ENCODE peak calls at places on chromosomes 3 and 15, in seven cellular contexts. One of them, this sample, is unnamed.

GRCh38 chr15:69215636-69216035 is 55.2 kb downstream of the GLCE start:
- DNase-seq in H54: no peak
- DNase-seq in erythroblast: no peak
- DNase-seq in ovary: no peak
- DNase-seq in esophagus muscularis mucosa: no peak
- DNase-seq in heart left ventricle: no peak
- DNase-seq in A549: no peak
- DNase-seq in this sample: no peak

GRCh38 chr15:79028411-79028964 is 62.1 kb downstream of the RASGRF1 start:
- DNase-seq in H54: peak
- DNase-seq in erythroblast: peak
- DNase-seq in ovary: no peak
- DNase-seq in esophagus muscularis mucosa: no peak
- DNase-seq in heart left ventricle: no peak
- DNase-seq in A549: peak
- DNase-seq in this sample: no peak

GRCh38 chr3:183779896-183780450 is 45.4 kb downstream of the MAP6D1 start:
- DNase-seq in H54: no peak
- DNase-seq in erythroblast: no peak
- DNase-seq in ovary: no peak
- DNase-seq in esophagus muscularis mucosa: no peak
- DNase-seq in heart left ventricle: no peak
- DNase-seq in A549: no peak
- DNase-seq in this sample: no peak

GRCh38 chr15:59346951-59347350 is 25.7 kb downstream of the MYO1E start:
- DNase-seq in H54: no peak
- DNase-seq in erythroblast: no peak
- DNase-seq in ovary: no peak
- DNase-seq in esophagus muscularis mucosa: no peak
- DNase-seq in heart left ventricle: no peak
- DNase-seq in A549: no peak
- DNase-seq in this sample: no peak

GRCh38 chr3:190692256-190692655 is 170.2 kb downstream of the GMNC start:
- DNase-seq in H54: no peak
- DNase-seq in erythroblast: no peak
- DNase-seq in ovary: no peak
- DNase-seq in esophagus muscularis mucosa: no peak
- DNase-seq in heart left ventricle: no peak
- DNase-seq in A549: no peak
- DNase-seq in this sample: no peak

GRCh38 chr15:20355256-20355868 is 186.2 kb downstream of the GOLGA6L6 start:
- DNase-seq in H54: no peak
- DNase-seq in erythroblast: no peak
- DNase-seq in ovary: no peak
- DNase-seq in esophagus muscularis mucosa: no peak
- DNase-seq in heart left ventricle: no peak
- DNase-seq in A549: no peak
- DNase-seq in this sample: no peak

GRCh38 chr3:197713477-197713822 is 23.3 kb downstream of the RUBCN start:
- DNase-seq in H54: no peak
- DNase-seq in erythroblast: no peak
- DNase-seq in ovary: no peak
- DNase-seq in esophagus muscularis mucosa: no peak
- DNase-seq in heart left ventricle: no peak
- DNase-seq in A549: no peak
- DNase-seq in this sample: no peak

GRCh38 chr3:64264491-64265109 is 39.3 kb upstream of the PRICKLE2 start:
- DNase-seq in H54: no peak
- DNase-seq in erythroblast: no peak
- DNase-seq in ovary: no peak
- DNase-seq in esophagus muscularis mucosa: no peak
- DNase-seq in heart left ventricle: no peak
- DNase-seq in A549: no peak
- DNase-seq in this sample: no peak

GRCh38 chr3:14148041-14148985 is 23.5 kb downstream of the TMEM43 start:
- DNase-seq in H54: no peak
- DNase-seq in erythroblast: no peak
- DNase-seq in ovary: peak
- DNase-seq in esophagus muscularis mucosa: no peak
- DNase-seq in heart left ventricle: peak
- DNase-seq in A549: no peak
- DNase-seq in this sample: peak

GRCh38 chr3:197490098-197490497 is 65.7 kb downstream of the BDH1 start:
- DNase-seq in H54: peak
- DNase-seq in erythroblast: no peak
- DNase-seq in ovary: no peak
- DNase-seq in esophagus muscularis mucosa: no peak
- DNase-seq in heart left ventricle: no peak
- DNase-seq in A549: peak
- DNase-seq in this sample: no peak

GRCh38 chr3:133854971-133855370 is 40.7 kb downstream of the RAB6B start:
- DNase-seq in H54: no peak
- DNase-seq in erythroblast: no peak
- DNase-seq in ovary: no peak
- DNase-seq in esophagus muscularis mucosa: no peak
- DNase-seq in heart left ventricle: no peak
- DNase-seq in A549: no peak
- DNase-seq in this sample: no peak

GRCh38 chr3:55434789-55435188 is 52.3 kb downstream of the WNT5A start:
- DNase-seq in H54: no peak
- DNase-seq in erythroblast: peak
- DNase-seq in ovary: no peak
- DNase-seq in esophagus muscularis mucosa: peak
- DNase-seq in heart left ventricle: no peak
- DNase-seq in A549: no peak
- DNase-seq in this sample: no peak

GRCh38 chr3:48301020-48301813 is 32.2 kb downstream of the SPINK8 start:
- DNase-seq in H54: peak
- DNase-seq in erythroblast: peak
- DNase-seq in ovary: peak
- DNase-seq in esophagus muscularis mucosa: peak
- DNase-seq in heart left ventricle: peak
- DNase-seq in A549: peak
- DNase-seq in this sample: peak
- TF ChIP-seq POLR2A in H54: peak
- TF ChIP-seq POLR2A in erythroblast: peak
- TF ChIP-seq POLR2A in ovary: peak
- TF ChIP-seq POLR2A in esophagus muscularis mucosa: peak
- TF ChIP-seq POLR2A in heart left ventricle: no peak
- TF ChIP-seq POLR2A in A549: peak
- TF ChIP-seq POLR2A in this sample: no peak

GRCh38 chr3:29280675-29281264 is at the start of gene RBMS3:
- DNase-seq in H54: peak
- DNase-seq in erythroblast: no peak
- DNase-seq in ovary: peak
- DNase-seq in esophagus muscularis mucosa: peak
- DNase-seq in heart left ventricle: peak
- DNase-seq in A549: peak
- DNase-seq in this sample: peak

GRCh38 chr3:29283297-29283681 is 2.4 kb downstream of the RBMS3 start:
- DNase-seq in H54: no peak
- DNase-seq in erythroblast: no peak
- DNase-seq in ovary: no peak
- DNase-seq in esophagus muscularis mucosa: no peak
- DNase-seq in heart left ventricle: no peak
- DNase-seq in A549: no peak
- DNase-seq in this sample: no peak

GRCh38 chr3:29282431-29283296 is 1.8 kb downstream of the RBMS3 start:
- DNase-seq in H54: no peak
- DNase-seq in erythroblast: no peak
- DNase-seq in ovary: no peak
- DNase-seq in esophagus muscularis mucosa: no peak
- DNase-seq in heart left ventricle: no peak
- DNase-seq in A549: no peak
- DNase-seq in this sample: no peak

GRCh38 chr3:29279830-29280229 is 1.0 kb upstream of the RBMS3 start:
- DNase-seq in H54: no peak
- DNase-seq in erythroblast: no peak
- DNase-seq in ovary: peak
- DNase-seq in esophagus muscularis mucosa: no peak
- DNase-seq in heart left ventricle: peak
- DNase-seq in A549: no peak
- DNase-seq in this sample: no peak

GRCh38 chr3:29281265-29282228 is 676 bp downstream of the RBMS3 start:
- DNase-seq in H54: no peak
- DNase-seq in erythroblast: no peak
- DNase-seq in ovary: peak
- DNase-seq in esophagus muscularis mucosa: no peak
- DNase-seq in heart left ventricle: peak
- DNase-seq in A549: no peak
- DNase-seq in this sample: peak
- TF ChIP-seq POLR2A in H54: no peak
- TF ChIP-seq POLR2A in erythroblast: no peak
- TF ChIP-seq POLR2A in ovary: no peak
- TF ChIP-seq POLR2A in esophagus muscularis mucosa: no peak
- TF ChIP-seq POLR2A in heart left ventricle: no peak
- TF ChIP-seq POLR2A in A549: no peak
- TF ChIP-seq POLR2A in this sample: no peak

DNA sequence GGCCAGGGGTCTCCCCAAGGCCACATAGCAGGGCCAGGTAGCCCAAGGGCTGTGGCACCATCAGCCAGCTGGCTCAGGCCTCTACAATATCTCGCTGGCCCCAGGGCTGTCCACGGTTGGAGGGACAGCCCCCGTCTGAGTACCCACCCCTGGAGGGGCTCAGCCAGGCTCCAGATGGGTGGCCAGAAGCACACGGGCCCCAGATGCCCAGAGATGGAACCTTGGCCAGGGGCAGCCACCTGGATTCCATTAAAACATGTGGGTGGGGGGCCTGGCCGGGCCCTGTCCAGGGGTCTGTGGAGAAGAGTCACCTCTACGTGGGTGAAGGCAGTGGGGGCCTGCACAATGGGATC is 8.4 kb downstream of the CSPG4 start:
- DNase-seq in H54: no peak
- DNase-seq in erythroblast: no peak
- DNase-seq in ovary: no peak
- DNase-seq in esophagus muscularis mucosa: no peak
- DNase-seq in heart left ventricle: no peak
- DNase-seq in A549: no peak
- DNase-seq in this sample: no peak
- TF ChIP-seq POLR2A in H54: no peak
- TF ChIP-seq POLR2A in erythroblast: no peak
- TF ChIP-seq POLR2A in ovary: no peak
- TF ChIP-seq POLR2A in esophagus muscularis mucosa: no peak
- TF ChIP-seq POLR2A in heart left ventricle: no peak
- TF ChIP-seq POLR2A in A549: no peak
- TF ChIP-seq POLR2A in this sample: no peak

DNA sequence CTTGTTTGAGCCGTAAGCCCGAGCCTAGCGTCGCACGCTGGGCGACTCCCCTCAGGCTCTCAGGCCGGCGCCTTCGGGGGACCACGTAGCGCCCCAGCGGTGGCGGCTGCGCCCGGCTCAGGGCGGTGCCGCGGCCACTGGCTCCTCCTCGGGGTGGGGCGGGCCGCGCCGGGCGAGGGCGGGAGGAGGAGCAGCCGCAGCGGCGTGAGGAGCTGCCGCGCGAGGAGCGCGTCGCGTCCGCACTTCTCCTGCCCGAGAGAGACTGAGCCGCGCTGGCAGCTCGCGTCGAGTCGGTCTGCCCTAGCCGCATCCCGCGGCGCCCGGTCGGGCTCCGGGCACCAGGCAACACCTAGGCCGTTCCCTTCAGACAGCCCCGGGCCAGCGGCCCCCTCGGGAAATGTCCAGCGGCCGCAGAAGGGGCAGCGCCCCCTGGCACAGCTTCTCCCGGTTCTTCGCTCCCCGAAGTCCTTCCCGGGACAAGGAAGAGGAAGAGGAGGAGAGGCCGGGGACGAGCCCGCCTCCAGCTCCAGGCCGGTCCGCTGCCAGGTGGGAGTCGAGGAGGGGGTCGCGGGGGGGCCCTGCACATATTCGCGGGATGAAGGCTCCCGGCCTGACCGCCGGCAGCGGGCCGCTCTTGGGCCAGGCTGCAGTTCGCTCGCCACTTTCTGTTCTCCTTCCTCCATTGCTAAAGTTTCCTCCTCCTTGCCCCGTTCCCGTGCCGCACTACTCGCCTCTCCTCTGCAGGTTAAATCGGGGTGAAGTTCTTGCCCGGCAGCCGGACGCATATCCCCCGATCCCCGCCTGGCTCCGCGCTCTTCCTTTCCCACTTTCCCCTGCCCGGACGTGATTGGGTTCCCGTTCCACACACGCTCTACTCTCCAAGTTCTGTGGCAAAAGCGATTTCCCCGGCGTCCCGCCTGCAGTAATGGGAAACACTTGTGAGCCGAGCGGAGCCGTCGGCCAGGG is at the start of gene CRYBG3:
- DNase-seq in H54: peak
- DNase-seq in erythroblast: peak
- DNase-seq in ovary: peak
- DNase-seq in esophagus muscularis mucosa: peak
- DNase-seq in heart left ventricle: peak
- DNase-seq in A549: peak
- DNase-seq in this sample: peak
- TF ChIP-seq POLR2A in H54: peak
- TF ChIP-seq POLR2A in erythroblast: no peak
- TF ChIP-seq POLR2A in ovary: peak
- TF ChIP-seq POLR2A in esophagus muscularis mucosa: no peak
- TF ChIP-seq POLR2A in heart left ventricle: peak
- TF ChIP-seq POLR2A in A549: peak
- TF ChIP-seq POLR2A in this sample: no peak

GRCh38 chr15:40082195-40082868 is 26.3 kb downstream of the BMF start:
- DNase-seq in H54: no peak
- DNase-seq in erythroblast: no peak
- DNase-seq in ovary: no peak
- DNase-seq in esophagus muscularis mucosa: no peak
- DNase-seq in heart left ventricle: no peak
- DNase-seq in A549: no peak
- DNase-seq in this sample: no peak

GRCh38 chr15:40083756-40084101 is 24.9 kb downstream of the BMF start:
- DNase-seq in H54: no peak
- DNase-seq in erythroblast: no peak
- DNase-seq in ovary: peak
- DNase-seq in esophagus muscularis mucosa: no peak
- DNase-seq in heart left ventricle: no peak
- DNase-seq in A549: no peak
- DNase-seq in this sample: no peak

GRCh38 chr15:40080847-40081246 is 27.8 kb downstream of the BMF start:
- DNase-seq in H54: no peak
- DNase-seq in erythroblast: peak
- DNase-seq in ovary: peak
- DNase-seq in esophagus muscularis mucosa: no peak
- DNase-seq in heart left ventricle: no peak
- DNase-seq in A549: no peak
- DNase-seq in this sample: no peak

GRCh38 chr15:40080104-40080503 is 28.6 kb downstream of the BMF start:
- DNase-seq in H54: no peak
- DNase-seq in erythroblast: peak
- DNase-seq in ovary: no peak
- DNase-seq in esophagus muscularis mucosa: no peak
- DNase-seq in heart left ventricle: no peak
- DNase-seq in A549: no peak
- DNase-seq in this sample: no peak

DNA sequence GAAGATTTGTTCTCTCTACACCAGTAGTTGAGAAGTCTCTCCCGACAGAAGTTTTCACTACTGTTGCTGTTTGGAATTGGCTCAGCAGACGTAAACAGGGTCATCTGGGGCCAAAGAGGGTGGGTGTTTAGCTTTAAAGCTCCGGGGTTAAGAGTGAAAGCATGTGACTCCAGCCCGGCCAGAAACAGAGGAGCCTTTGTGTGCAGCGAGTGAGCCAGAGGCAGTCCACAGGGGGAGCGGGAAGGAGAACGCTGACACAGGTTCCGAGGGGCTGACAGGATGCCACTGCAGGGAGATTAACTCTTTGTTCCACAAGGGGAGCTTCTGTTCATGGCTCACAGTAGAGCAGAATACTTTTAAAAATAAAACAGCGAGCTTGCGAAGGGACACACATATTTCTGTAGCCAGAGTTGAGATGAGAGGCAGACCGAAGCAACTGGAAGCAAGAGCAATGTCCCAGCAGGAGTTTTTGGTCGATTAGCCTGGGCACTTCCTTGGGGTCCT is 26.9 kb downstream of the BMF start:
- DNase-seq in H54: peak
- DNase-seq in erythroblast: peak
- DNase-seq in ovary: peak
- DNase-seq in esophagus muscularis mucosa: no peak
- DNase-seq in heart left ventricle: peak
- DNase-seq in A549: no peak
- DNase-seq in this sample: peak
- TF ChIP-seq POLR2A in H54: no peak
- TF ChIP-seq POLR2A in erythroblast: no peak
- TF ChIP-seq POLR2A in ovary: no peak
- TF ChIP-seq POLR2A in esophagus muscularis mucosa: no peak
- TF ChIP-seq POLR2A in heart left ventricle: no peak
- TF ChIP-seq POLR2A in A549: no peak
- TF ChIP-seq POLR2A in this sample: no peak